ENCODE peak calls at places on chromosome 3, in four cellular contexts. E is endodermal cell, O is brain microvascular endothelial cell, R is SK-N-SH. H is an unnamed sample.

GRCh38 chr3:78660958-78661357 is 1106.8 kb downstream of the ROBO1 start:
- DNase-seq in E (no peak), O (no peak), R (no peak), H (no peak)

GRCh38 chr3:76131396-76132153 is 346.2 kb upstream of the ZNF717 start:
- DNase-seq in E (no peak), O (peak), R (no peak), H (no peak)

GRCh38 chr3:107676469-107677309 is 153.9 kb downstream of the BBX start:
- DNase-seq in E (no peak), O (no peak), R (peak), H (no peak)

GRCh38 chr3:94647131-94647530 is 584.3 kb downstream of the NSUN3 start:
- DNase-seq in E (no peak), O (no peak), R (no peak), H (no peak)

GRCh38 chr3:40137586-40138295 is 171.8 kb upstream of the EIF1B start:
- DNase-seq in E (no peak), O (no peak), R (no peak), H (peak)

GRCh38 chr3:64141476-64141875 is 83.8 kb downstream of the PRICKLE2 start:
- DNase-seq in E (no peak), O (no peak), R (no peak), H (no peak)

GRCh38 chr3:182631183-182632076 is 161.9 kb upstream of the ATP11B start:
- DNase-seq in E (no peak), O (no peak), R (no peak), H (no peak)

GRCh38 chr3:56125358-56126005 is 342.8 kb downstream of the ERC2 start:
- DNase-seq in E (no peak), O (peak), R (peak), H (no peak)

GRCh38 chr3:115996420-115997108 is 373.3 kb downstream of the GAP43 start:
- DNase-seq in E (no peak), O (peak), R (no peak), H (no peak)

DNA sequence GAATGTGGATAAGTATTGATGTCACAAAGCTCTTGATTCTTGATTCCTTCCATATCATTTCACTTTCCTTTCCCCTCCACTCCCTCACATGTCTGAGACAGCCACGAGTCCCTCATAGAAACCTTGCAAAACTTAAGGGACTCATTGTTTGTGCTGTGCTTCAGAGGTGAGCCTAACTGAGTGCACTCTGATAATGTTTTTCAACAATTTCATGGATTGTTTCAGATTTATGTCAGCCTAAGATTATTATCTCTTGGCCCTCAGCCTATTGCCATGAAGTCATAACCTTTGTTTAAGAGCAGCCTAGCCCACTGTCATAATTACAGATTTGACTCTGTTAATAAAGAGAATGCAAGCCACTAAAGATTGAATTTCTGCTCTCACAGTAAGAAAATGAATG is 363.6 kb downstream of the MECOM start:
- DNase-seq in E (no peak), O (no peak), R (no peak), H (no peak)
- H3K4me3 ChIP-seq in E (no peak), O (no peak), R (no peak), H (no peak)

DNA sequence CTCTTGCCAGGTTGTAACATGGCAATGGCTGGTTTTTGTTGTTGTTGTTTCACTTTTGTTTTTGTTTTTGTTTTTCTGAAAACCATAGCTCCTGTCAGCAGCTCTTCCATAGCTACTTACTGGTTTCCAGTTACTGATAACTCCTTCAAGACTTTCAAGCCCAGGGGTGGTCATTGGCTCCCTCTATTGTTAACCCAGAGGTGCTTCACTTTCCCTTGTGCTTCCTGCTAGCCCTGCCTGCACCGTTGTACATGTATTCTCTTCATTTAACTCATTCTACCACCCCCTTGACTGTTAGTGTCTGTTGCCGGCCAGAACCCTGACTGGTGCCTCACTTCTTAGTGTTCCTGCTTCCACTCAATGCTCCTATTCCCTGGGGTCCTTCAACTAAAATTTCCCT is 4.2 kb upstream of the TRAT1 start:
- DNase-seq in E (peak), O (no peak), R (peak), H (peak)
- TF ChIP-seq CTCF in E (peak), O (peak), R (peak), H (peak)

GRCh38 chr3:9124725-9125124 is 124.7 kb downstream of the SRGAP3 start:
- DNase-seq in E (peak), O (no peak), R (no peak), H (no peak)
- H3K4me3 ChIP-seq in E (peak), O (no peak), R (no peak), H (no peak)

GRCh38 chr3:139506792-139507191 is 30.5 kb upstream of the RBP2 start:
- DNase-seq in E (peak), O (no peak), R (no peak), H (no peak)
- TF ChIP-seq CTCF in E (peak), O (peak), R (no peak), H (peak)

DNA sequence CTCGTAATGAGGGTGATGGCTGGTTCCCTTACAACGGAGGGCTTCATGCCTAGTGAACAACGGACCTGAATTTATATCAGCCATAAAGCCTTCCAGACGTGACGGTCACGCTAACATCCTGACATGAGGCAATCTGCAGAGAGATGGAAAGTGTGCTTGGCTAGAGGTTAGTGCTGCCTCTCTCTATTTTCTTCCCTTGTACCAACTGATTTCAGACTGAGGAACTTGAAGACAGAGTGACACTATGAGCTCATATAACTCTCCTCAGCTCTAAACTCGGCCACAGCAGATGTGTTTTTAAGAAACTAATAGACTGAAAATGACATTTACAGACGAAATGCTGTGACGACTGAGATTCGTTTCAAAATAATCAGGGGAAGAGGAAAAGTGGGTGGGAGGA is 122.4 kb downstream of the XXYLT1 start:
- DNase-seq in E (no peak), O (no peak), R (no peak), H (no peak)
- H3K4me3 ChIP-seq in E (no peak), O (no peak), R (no peak), H (no peak)

DNA sequence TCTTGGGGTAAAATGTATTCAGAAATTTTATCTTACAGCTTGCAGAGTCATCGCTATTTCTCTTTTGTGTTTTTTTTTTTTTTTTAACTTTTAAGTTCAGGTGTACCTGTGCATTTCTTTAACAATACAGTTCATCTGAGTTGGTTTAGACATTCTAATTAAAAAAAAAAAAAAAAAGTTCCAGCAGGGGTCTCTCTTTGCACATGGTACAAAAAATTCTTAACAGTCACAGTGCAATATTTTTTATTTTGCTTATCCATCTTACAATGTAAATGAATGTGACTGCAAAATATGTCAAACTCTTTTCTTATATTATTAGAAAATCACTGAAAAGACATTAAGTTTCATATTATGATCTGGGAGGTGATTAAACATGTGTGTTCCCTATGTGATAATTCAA is 47.5 kb upstream of the SLC9A9 start:
- DNase-seq in E (no peak), O (no peak), R (no peak), H (no peak)
- TF ChIP-seq CTCF in E (peak), O (peak), R (peak), H (no peak)

DNA sequence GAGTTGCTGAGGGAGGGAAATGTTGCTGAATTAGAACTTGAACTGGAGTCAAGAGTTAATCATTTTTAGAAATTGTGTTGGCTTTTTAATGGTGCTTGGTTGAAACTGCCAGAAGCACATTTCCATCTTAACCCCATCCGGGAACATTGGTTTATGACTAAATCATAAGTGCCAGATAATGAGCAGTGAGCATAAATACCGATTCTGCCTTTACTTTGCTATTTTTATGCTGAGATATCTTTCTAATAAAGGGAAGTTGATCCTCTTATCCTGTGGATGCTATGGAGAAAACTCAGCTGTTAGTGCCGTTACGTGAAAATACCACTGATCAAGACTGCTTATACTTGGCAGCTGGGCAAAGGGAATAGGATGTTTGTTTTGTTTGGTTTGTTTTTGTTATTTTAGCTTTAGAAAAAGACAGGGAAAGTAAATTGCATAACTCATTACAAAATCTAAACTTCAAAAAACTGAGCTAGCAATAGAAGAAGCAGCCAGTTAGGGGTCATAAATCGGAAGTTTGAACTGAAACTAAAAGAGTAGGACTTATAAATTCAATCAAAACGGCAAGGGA is 813.1 kb downstream of the NAALADL2 start:
- DNase-seq in E (no peak), O (no peak), R (peak), H (peak)
- H3K4me3 ChIP-seq in E (no peak), O (peak), R (no peak), H (peak)

H was measured in LNCaP clone FGC.